ENCODE peak calls at places on chromosomes 1 and 21, in ten cellular contexts. C, M, D, R, U, J, A, W, G and H are unnamed samples.

GRCh38 chr1:85464497-85465098 is 361 bp downstream of the DDAH1 start:
- DNase-seq in R (no peak), G (peak), U (no peak), D (no peak), W (no peak), A (peak), C (peak), J (peak), M (peak), H (peak)

GRCh38 chr1:19525607-19526545 is 40.5 kb upstream of the CAPZB start:
- DNase-seq in G (no peak), W (no peak), J (no peak), M (no peak), C (no peak), A (no peak), R (no peak), U (no peak), D (no peak), H (no peak)

GRCh38 chr21:45508607-45509565 is 33.4 kb downstream of the SLC19A1 start:
- DNase-seq in M (no peak), C (peak), R (no peak), W (no peak), J (no peak), U (no peak), D (no peak), A (peak), G (no peak), H (no peak)

GRCh38 chr1:8424539-8425116 is 106.7 kb downstream of the SLC45A1 start:
- DNase-seq in U (no peak), G (peak), W (no peak), C (peak), D (peak), A (peak), M (no peak), J (no peak), R (peak), H (no peak)

GRCh38 chr1:246428542-246429308 is 78.4 kb downstream of the SMYD3 start:
- DNase-seq in R (no peak), C (no peak), G (no peak), M (peak), A (no peak), W (peak), J (no peak), D (no peak), U (peak), H (peak)

GRCh38 chr21:36507397-36508018 is 27.6 kb upstream of the CLDN14 start:
- DNase-seq in G (no peak), W (no peak), C (no peak), R (no peak), M (no peak), A (no peak), U (no peak), J (no peak), D (no peak), H (no peak)

GRCh38 chr1:12333036-12333785 is 103.4 kb downstream of the VPS13D start:
- DNase-seq in A (no peak), D (no peak), M (peak), J (no peak), R (no peak), U (no peak), W (no peak), G (no peak), C (no peak), H (no peak)

GRCh38 chr1:244456586-244456985 is 4.5 kb upstream of the CATSPERE start:
- DNase-seq in A (no peak), M (no peak), W (no peak), G (no peak), J (no peak), D (no peak), C (no peak), R (no peak), U (no peak), H (no peak)

GRCh38 chr21:35478096-35479080 is 429.3 kb upstream of the RUNX1 start:
- DNase-seq in M (no peak), U (no peak), A (no peak), W (no peak), R (no peak), G (no peak), C (no peak), J (no peak), D (no peak), H (no peak)

GRCh38 chr1:97581614-97582051 is 339.2 kb downstream of the DPYD start:
- DNase-seq in M (peak), G (no peak), R (no peak), J (no peak), C (no peak), A (no peak), U (no peak), W (no peak), D (no peak), H (no peak)

GRCh38 chr1:229822026-229822425 is 196.0 kb downstream of the URB2 start:
- DNase-seq in C (no peak), J (no peak), R (no peak), D (no peak), M (no peak), W (no peak), A (no peak), U (no peak), G (no peak), H (no peak)

GRCh38 chr1:35390600-35391494 is 122.3 kb downstream of the ZMYM4 start:
- DNase-seq in U (no peak), W (no peak), J (no peak), R (no peak), D (no peak), G (no peak), M (peak), A (no peak), C (no peak), H (no peak)

GRCh38 chr21:38815060-38815405 is 9.3 kb downstream of the ETS2 start:
- DNase-seq in G (no peak), M (no peak), R (no peak), U (no peak), J (no peak), D (no peak), W (no peak), A (no peak), C (no peak), H (no peak)

GRCh38 chr1:66684353-66684752 is 67.9 kb upstream of the DYNLT5 start:
- DNase-seq in C (no peak), W (no peak), U (no peak), R (no peak), D (no peak), A (no peak), G (no peak), J (no peak), M (no peak), H (no peak)

GRCh38 chr1:35558374-35559316 is 1.0 kb downstream of the NCDN start:
- DNase-seq in J (no peak), G (no peak), A (no peak), D (no peak), W (no peak), M (no peak), U (no peak), R (peak), C (no peak), H (no peak)

GRCh38 chr1:55980574-55980973 is 598.8 kb downstream of the PLPP3 start:
- DNase-seq in C (no peak), M (no peak), U (no peak), W (no peak), R (no peak), D (no peak), G (no peak), J (no peak), A (no peak), H (no peak)

GRCh38 chr1:62435231-62436038 is 1.4 kb upstream of the USP1 start:
- DNase-seq in J (no peak), M (no peak), A (no peak), W (no peak), G (no peak), U (no peak), D (no peak), C (no peak), R (no peak), H (peak)

GRCh38 chr1:152111515-152111968 is 3.7 kb downstream of the TCHH start:
- DNase-seq in C (no peak), A (no peak), D (no peak), J (peak), U (peak), M (peak), G (no peak), R (no peak), W (no peak), H (no peak)

GRCh38 chr1:216815239-216815955 is 92.2 kb upstream of the ESRRG start:
- DNase-seq in J (peak), U (no peak), W (no peak), A (peak), C (no peak), M (peak), R (peak), G (peak), D (no peak), H (no peak)

GRCh38 chr1:109634771-109635750 is 15.4 kb downstream of the AMPD2 start:
- DNase-seq in C (peak), R (no peak), D (no peak), W (no peak), A (no peak), G (no peak), J (no peak), U (no peak), M (no peak), H (no peak)

GRCh38 chr1:117436528-117436927 is 69.3 kb downstream of the MAN1A2 start:
- DNase-seq in J (no peak), A (no peak), R (no peak), U (no peak), W (no peak), G (no peak), C (no peak), M (no peak), D (no peak), H (no peak)

GRCh38 chr1:172286629-172287076 is 133.8 kb upstream of the C1orf105 start:
- DNase-seq in W (peak), C (peak), D (no peak), G (no peak), U (peak), J (no peak), A (peak), R (no peak), M (peak), H (peak)

GRCh38 chr21:23223882-23224281 is 2225.7 kb downstream of the NCAM2 start:
- DNase-seq in C (no peak), U (no peak), J (no peak), W (no peak), A (no peak), G (no peak), D (no peak), R (no peak), M (no peak), H (no peak)

GRCh38 chr1:222618001-222618879 is at the start of gene MIA3:
- DNase-seq in G (no peak), C (peak), R (peak), D (peak), W (no peak), J (peak), U (no peak), M (peak), A (peak), H (no peak)

GRCh38 chr1:152953761-152954160 is 6.8 kb downstream of the SPRR5 start:
- DNase-seq in M (no peak), A (no peak), C (no peak), U (no peak), D (no peak), R (no peak), W (no peak), J (no peak), G (no peak), H (no peak)

GRCh38 chr1:237705462-237705861 is 185.3 kb downstream of the ZP4 start:
- DNase-seq in A (no peak), R (no peak), M (no peak), G (no peak), W (no peak), J (no peak), C (no peak), U (no peak), D (no peak), H (no peak)

GRCh38 chr1:15337656-15338402 is 71.9 kb upstream of the EFHD2 start:
- DNase-seq in C (peak), A (peak), W (peak), R (no peak), G (peak), J (no peak), U (peak), M (peak), D (no peak), H (peak)

GRCh38 chr1:206957639-206958038 is 11.4 kb upstream of the PIGR start:
- DNase-seq in W (no peak), J (no peak), M (no peak), U (no peak), A (no peak), C (no peak), D (no peak), R (no peak), G (no peak), H (no peak)

GRCh38 chr1:114274621-114275317 is 121.1 kb upstream of the SYT6 start:
- DNase-seq in J (no peak), D (no peak), R (no peak), W (no peak), M (no peak), A (no peak), G (no peak), C (no peak), U (no peak), H (no peak)

GRCh38 chr1:194104247-194104844 is 917.9 kb upstream of the B3GALT2 start:
- DNase-seq in A (no peak), D (no peak), R (peak), W (no peak), C (no peak), G (no peak), M (no peak), U (no peak), J (no peak), H (no peak)

GRCh38 chr1:173190101-173190895 is 16.8 kb downstream of the TNFSF4 start:
- DNase-seq in R (peak), J (no peak), M (peak), A (peak), G (peak), D (no peak), C (peak), W (peak), U (no peak), H (peak)

GRCh38 chr1:155003766-155004351 is 1.3 kb downstream of the ZBTB7B start:
- DNase-seq in M (peak), C (peak), J (no peak), A (peak), U (no peak), D (peak), W (no peak), R (peak), G (peak), H (no peak)

GRCh38 chr1:153734380-153735089 is 6.7 kb downstream of the INTS3 start:
- DNase-seq in U (no peak), A (no peak), R (no peak), C (no peak), J (no peak), D (no peak), M (no peak), G (no peak), W (no peak), H (no peak)

GRCh38 chr1:907611-908451 is 15.9 kb upstream of the SAMD11 start:
- DNase-seq in W (no peak), U (no peak), C (peak), M (no peak), D (no peak), G (peak), R (no peak), A (peak), J (no peak), H (no peak)

GRCh38 chr1:36349241-36349671 is 25.8 kb upstream of the EVA1B start:
- DNase-seq in R (no peak), C (no peak), U (no peak), A (no peak), D (no peak), J (no peak), G (no peak), W (no peak), M (peak), H (no peak)

DNA sequence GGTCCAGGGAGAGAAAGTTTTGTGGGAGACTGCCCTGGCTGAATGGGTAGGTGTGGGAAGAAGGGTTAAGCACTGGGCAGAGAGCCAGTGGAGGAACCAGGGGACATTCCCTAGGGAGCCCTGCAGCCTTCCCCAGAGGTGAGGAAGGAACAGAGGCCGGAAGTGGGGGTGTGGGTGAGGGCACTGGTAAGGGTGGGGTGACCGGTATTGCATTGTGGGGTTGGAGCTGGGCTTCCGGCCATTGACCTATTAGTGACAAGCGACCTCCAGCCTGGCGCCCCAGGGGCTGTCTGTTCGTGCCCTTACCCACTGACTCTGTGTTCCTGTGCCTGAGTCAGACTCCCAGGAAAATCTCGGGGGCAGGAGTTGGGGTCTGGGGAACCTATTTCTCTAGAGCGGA is 3.5 kb upstream of the TSPAN1 start:
- DNase-seq in U (no peak), M (no peak), G (peak), J (no peak), R (no peak), W (no peak), A (peak), D (no peak), C (no peak), H (no peak)
- H3K4me3 ChIP-seq in U (no peak), M (no peak), G (no peak), J (no peak), R (no peak), W (no peak), A (no peak), D (no peak), C (no peak), H (no peak)

GRCh38 chr21:34333150-34333739 is 30.6 kb upstream of the KCNE2 start:
- DNase-seq in U (no peak), G (no peak), D (no peak), M (peak), J (no peak), R (no peak), C (no peak), A (no peak), W (no peak), H (peak)
- H3K4me3 ChIP-seq in U (no peak), G (no peak), D (no peak), M (no peak), J (no peak), R (no peak), C (no peak), A (no peak), W (no peak), H (no peak)

GRCh38 chr1:234724517-234725176 is 114.7 kb upstream of the IRF2BP2 start:
- DNase-seq in D (no peak), U (no peak), M (no peak), C (peak), J (no peak), G (peak), R (peak), W (no peak), A (peak), H (peak)
- H3K4me3 ChIP-seq in D (peak), U (peak), M (peak), C (no peak), J (peak), G (peak), R (no peak), W (no peak), A (peak), H (no peak)

GRCh38 chr1:41487729-41488598 is 3.5 kb upstream of the EDN2 start:
- DNase-seq in C (no peak), U (no peak), W (no peak), J (no peak), R (no peak), M (no peak), A (peak), G (no peak), D (no peak), H (no peak)

GRCh38 chr1:41486892-41487728 is 2.6 kb upstream of the EDN2 start:
- DNase-seq in D (no peak), U (no peak), M (no peak), W (no peak), C (no peak), R (peak), A (peak), G (no peak), J (peak), H (no peak)

GRCh38 chr1:41485605-41486004 is 1.1 kb upstream of the EDN2 start:
- DNase-seq in A (no peak), C (no peak), J (no peak), G (no peak), R (no peak), D (no peak), U (no peak), M (peak), W (no peak), H (no peak)

GRCh38 chr1:41484881-41485280 is 398 bp upstream of the EDN2 start:
- DNase-seq in D (no peak), C (no peak), G (no peak), R (no peak), W (no peak), U (no peak), M (no peak), A (no peak), J (no peak), H (no peak)

DNA sequence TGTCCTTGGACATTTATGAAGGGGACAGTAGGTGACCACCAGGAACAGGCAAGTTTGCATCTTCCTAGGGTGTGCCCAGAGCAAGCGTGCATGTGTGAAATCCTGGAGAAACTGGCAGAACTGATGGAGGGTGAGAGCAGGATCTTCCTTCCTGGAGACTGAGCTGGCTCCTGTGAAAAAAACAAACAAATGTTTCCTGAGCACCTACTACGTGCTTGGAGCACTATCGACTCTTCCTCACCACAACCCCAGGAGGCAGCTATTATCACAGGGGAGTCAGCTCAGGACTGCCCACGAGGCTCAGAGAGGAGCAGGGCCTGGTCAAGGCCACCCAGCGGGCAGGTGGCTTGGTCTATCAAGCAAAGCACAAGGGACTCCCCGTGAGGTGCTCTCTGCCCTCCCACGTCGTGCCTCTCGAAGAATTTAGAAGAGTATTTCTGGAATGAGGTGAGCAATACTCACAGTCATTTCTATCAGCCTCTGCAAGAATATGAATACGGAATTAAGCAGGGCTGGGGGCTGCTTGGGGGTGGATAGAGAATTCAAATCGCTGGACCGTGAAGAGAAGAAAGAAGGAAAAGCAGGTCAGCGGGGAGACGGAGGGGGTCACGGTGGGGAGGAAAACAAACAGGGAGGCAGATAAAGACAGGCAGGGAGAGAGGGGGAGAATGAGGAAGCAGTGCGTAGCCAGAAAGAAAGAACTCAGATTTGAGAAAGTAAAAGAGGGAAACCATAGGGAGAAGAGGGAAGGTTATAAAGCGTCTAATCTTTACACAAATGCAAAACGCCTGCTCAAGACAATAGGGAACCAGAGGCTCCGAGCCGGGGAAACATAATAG is 1.8 kb upstream of the EDN2 start:
- DNase-seq in J (peak), M (peak), U (no peak), A (no peak), R (no peak), D (no peak), W (peak), C (no peak), G (no peak), H (peak)
- H3K4me3 ChIP-seq in J (no peak), M (no peak), U (no peak), A (no peak), R (no peak), D (no peak), W (no peak), C (no peak), G (no peak), H (peak)

GRCh38 chr1:75725256-75725655 is 747 bp downstream of the ACADM start:
- DNase-seq in U (no peak), J (no peak), W (no peak), M (peak), C (no peak), R (no peak), A (no peak), G (no peak), D (no peak), H (no peak)
- H3K4me3 ChIP-seq in U (peak), J (peak), W (peak), M (peak), C (peak), R (peak), A (peak), G (peak), D (peak), H (peak)

DNA sequence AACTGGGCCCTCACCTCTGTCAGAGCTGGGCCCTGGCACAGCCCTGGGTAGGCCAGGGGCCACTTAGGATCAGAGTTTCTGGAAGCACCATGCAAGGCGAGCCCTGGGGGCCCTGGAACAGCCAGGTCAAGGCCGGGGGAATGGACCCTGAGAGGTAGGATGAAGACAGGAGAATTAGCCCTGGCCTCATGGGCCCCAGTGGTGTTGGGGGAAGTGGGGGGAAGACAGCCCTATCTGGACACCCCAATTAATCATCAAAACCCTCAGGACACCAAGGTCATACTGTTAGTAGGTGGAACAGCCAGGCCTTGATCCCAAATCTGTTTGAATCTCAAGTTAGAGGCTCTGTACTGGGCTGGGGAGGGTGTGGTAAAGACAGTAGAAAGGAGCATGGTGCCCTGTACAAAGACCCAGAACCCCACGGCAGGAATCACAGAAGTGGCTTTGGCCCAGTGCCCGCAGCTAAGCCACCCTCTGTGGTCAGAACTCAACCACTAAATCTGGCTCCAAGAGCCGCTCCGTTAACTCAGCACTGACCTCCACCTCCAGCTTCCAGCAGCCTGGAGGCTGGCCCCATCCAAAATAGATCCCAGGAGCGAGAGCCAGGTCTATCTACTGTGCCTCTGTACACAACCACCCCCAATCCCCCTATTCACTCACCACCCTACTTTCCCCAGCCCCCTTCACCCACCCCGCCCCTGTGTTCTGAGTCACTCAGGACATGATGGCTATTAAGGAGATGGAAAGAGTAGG is 14.0 kb upstream of the TRIM63 start:
- DNase-seq in G (peak), C (no peak), M (no peak), R (no peak), J (no peak), A (peak), W (no peak), U (no peak), D (no peak), H (no peak)
- H3K4me3 ChIP-seq in G (no peak), C (no peak), M (no peak), R (no peak), J (no peak), A (no peak), W (no peak), U (no peak), D (no peak), H (no peak)